ENCODE peak calls at places on chromosome 9, in four cellular contexts. One of them, this sample, is unnamed. For H3K9me3, the result is how much of the 10 kb centered on the place peaks cover.

GRCh38 chr9:93292288-93292615 is 108.3 kb downstream of the WNK2 start:
- DNase-seq in left ventricle myocardium inferior: no peak
- DNase-seq in colonic mucosa: no peak
- DNase-seq in astrocyte: no peak
- DNase-seq in this sample: no peak

GRCh38 chr9:120531683-120532300 is 48.2 kb downstream of the CDK5RAP2 start:
- DNase-seq in left ventricle myocardium inferior: no peak
- DNase-seq in astrocyte: no peak
- DNase-seq in colonic mucosa: peak
- DNase-seq in this sample: no peak

GRCh38 chr9:132383462-132383883 is 23.2 kb downstream of the TTF1 start:
- DNase-seq in left ventricle myocardium inferior: no peak
- DNase-seq in colonic mucosa: no peak
- DNase-seq in astrocyte: no peak
- DNase-seq in this sample: no peak

GRCh38 chr9:90774682-90775081 is 26.9 kb upstream of the SYK start:
- DNase-seq in colonic mucosa: no peak
- DNase-seq in astrocyte: no peak
- DNase-seq in left ventricle myocardium inferior: no peak
- DNase-seq in this sample: no peak

GRCh38 chr9:130561056-130561455 is 18.3 kb upstream of the FUBP3 start:
- DNase-seq in left ventricle myocardium inferior: no peak
- DNase-seq in colonic mucosa: no peak
- DNase-seq in astrocyte: no peak
- DNase-seq in this sample: no peak

GRCh38 chr9:137064027-137064879 is 6.1 kb downstream of the SAPCD2 start:
- DNase-seq in left ventricle myocardium inferior: peak
- DNase-seq in astrocyte: no peak
- DNase-seq in colonic mucosa: peak
- DNase-seq in this sample: peak

GRCh38 chr9:136937186-136938001 is 7.1 kb downstream of the FBXW5 start:
- DNase-seq in left ventricle myocardium inferior: no peak
- DNase-seq in colonic mucosa: no peak
- DNase-seq in astrocyte: no peak
- DNase-seq in this sample: no peak

GRCh38 chr9:18138676-18139075 is 335.3 kb upstream of the ADAMTSL1 start:
- DNase-seq in astrocyte: no peak
- DNase-seq in left ventricle myocardium inferior: no peak
- DNase-seq in colonic mucosa: no peak
- DNase-seq in this sample: no peak

GRCh38 chr9:37903581-37903830 is 421 bp downstream of the SLC25A51 start:
- DNase-seq in left ventricle myocardium inferior: no peak
- DNase-seq in colonic mucosa: peak
- DNase-seq in astrocyte: no peak
- DNase-seq in this sample: no peak

DNA sequence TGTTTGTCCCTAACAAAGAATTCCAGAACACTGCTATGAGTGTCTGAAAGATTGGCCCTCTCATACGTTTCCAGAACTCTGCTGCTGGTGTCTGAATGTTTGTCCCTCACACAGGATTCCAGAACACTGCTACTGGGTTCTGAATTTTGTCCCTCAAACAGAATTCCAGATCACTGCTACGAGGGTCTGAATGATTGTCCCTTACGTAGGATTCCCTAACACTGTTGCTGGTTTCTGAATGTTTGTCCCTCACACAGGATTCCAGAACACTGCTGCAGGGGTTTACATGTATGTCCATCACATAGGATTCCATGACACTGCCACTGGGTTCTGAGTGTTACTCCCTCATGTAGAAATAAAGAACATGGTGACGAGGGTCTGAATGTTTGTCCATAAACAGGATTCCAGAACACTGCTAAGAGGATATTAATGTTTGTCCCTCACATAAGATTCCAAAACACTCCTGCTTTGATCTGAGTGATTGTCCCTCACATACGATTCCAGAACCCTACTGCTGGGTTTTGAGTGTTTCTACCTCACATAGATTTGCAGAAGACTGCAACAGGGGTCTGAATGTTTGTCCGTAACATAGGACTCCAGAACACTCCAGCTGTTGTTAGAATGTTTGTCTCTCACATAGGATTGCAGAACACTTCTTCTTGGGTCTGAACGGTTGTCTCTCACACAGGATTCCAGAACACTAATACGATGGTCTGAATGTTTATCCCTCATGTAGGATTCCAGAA is 214.4 kb downstream of the FOXD4L6 start:
- DNase-seq in left ventricle myocardium inferior: no peak
- DNase-seq in colonic mucosa: no peak
- DNase-seq in astrocyte: no peak
- DNase-seq in this sample: no peak
- H3K9me3 ChIP-seq in left ventricle myocardium inferior: half or more
- H3K9me3 ChIP-seq in colonic mucosa: under half
- H3K9me3 ChIP-seq in astrocyte: half or more
- H3K9me3 ChIP-seq in this sample: half or more

DNA sequence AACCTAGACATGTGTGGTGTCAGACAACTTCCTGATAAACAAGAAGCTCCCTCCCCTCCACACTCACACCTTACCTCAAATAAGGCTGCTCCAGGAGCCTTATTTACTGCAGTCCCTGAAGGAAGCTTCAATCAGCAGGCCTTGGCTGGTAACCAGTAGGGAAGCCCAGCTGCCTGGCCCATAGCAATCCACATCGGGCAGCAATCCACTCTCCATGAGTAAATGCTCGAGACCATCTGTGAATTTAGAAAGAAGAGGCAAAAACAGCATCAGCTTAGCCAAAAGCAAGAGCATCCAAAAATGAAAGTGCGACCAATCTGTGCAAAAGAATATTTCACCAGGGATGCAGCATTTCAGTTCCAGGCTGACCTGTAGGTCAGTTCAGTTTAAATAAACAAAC is 213.3 kb upstream of the TUSC1 start:
- DNase-seq in astrocyte: no peak
- DNase-seq in left ventricle myocardium inferior: no peak
- DNase-seq in colonic mucosa: no peak
- DNase-seq in this sample: no peak
- H3K9me3 ChIP-seq in astrocyte: under half
- H3K9me3 ChIP-seq in left ventricle myocardium inferior: under half
- H3K9me3 ChIP-seq in colonic mucosa: under half
- H3K9me3 ChIP-seq in this sample: under half

GRCh38 chr9:103731541-103731940 is 362.6 kb upstream of the SMC2 start:
- DNase-seq in astrocyte: no peak
- DNase-seq in colonic mucosa: no peak
- DNase-seq in left ventricle myocardium inferior: no peak
- DNase-seq in this sample: no peak

GRCh38 chr9:103734471-103734870 is 359.6 kb upstream of the SMC2 start:
- DNase-seq in colonic mucosa: no peak
- DNase-seq in astrocyte: no peak
- DNase-seq in left ventricle myocardium inferior: no peak
- DNase-seq in this sample: no peak
- H3K9me3 ChIP-seq in colonic mucosa: under half
- H3K9me3 ChIP-seq in astrocyte: under half
- H3K9me3 ChIP-seq in left ventricle myocardium inferior: under half
- H3K9me3 ChIP-seq in this sample: under half

GRCh38 chr9:103658156-103658555 is 436.0 kb upstream of the SMC2 start:
- DNase-seq in left ventricle myocardium inferior: no peak
- DNase-seq in colonic mucosa: no peak
- DNase-seq in astrocyte: no peak
- DNase-seq in this sample: no peak

GRCh38 chr9:103661663-103662062 is 432.4 kb upstream of the SMC2 start:
- DNase-seq in left ventricle myocardium inferior: no peak
- DNase-seq in colonic mucosa: no peak
- DNase-seq in astrocyte: no peak
- DNase-seq in this sample: no peak

DNA sequence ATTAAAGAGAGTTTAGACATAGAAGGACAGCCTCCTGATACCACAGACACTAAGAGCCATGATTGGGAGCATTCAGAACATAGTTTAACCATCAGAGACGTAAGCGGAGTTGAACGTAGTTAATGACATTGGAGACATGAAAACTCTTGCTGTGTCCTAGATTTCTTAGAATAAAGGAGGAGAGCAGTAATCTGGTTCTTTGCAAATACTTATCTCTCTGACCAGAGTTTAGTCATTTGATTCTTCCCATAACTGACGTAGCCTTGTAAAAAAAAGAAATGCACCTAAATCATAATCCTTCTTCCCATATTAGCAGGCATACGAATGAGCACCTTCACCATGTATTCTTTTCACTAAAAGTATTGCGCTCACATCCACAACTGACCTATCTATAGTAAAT is 433.3 kb upstream of the SMC2 start:
- DNase-seq in colonic mucosa: no peak
- DNase-seq in astrocyte: no peak
- DNase-seq in left ventricle myocardium inferior: no peak
- DNase-seq in this sample: no peak
- H3K9me3 ChIP-seq in colonic mucosa: under half
- H3K9me3 ChIP-seq in astrocyte: under half
- H3K9me3 ChIP-seq in left ventricle myocardium inferior: under half
- H3K9me3 ChIP-seq in this sample: under half

GRCh38 chr9:105128908-105129307 is 115.5 kb upstream of the SLC44A1 start:
- DNase-seq in colonic mucosa: no peak
- DNase-seq in left ventricle myocardium inferior: no peak
- DNase-seq in astrocyte: no peak
- DNase-seq in this sample: no peak
- H3K9me3 ChIP-seq in colonic mucosa: under half
- H3K9me3 ChIP-seq in left ventricle myocardium inferior: under half
- H3K9me3 ChIP-seq in astrocyte: under half
- H3K9me3 ChIP-seq in this sample: under half

GRCh38 chr9:80522465-80522864 is 950.7 kb downstream of the TLE4 start:
- DNase-seq in colonic mucosa: no peak
- DNase-seq in left ventricle myocardium inferior: no peak
- DNase-seq in astrocyte: peak
- DNase-seq in this sample: no peak

GRCh38 chr9:80516678-80517077 is 944.9 kb downstream of the TLE4 start:
- DNase-seq in astrocyte: no peak
- DNase-seq in left ventricle myocardium inferior: no peak
- DNase-seq in colonic mucosa: no peak
- DNase-seq in this sample: no peak

GRCh38 chr9:80518441-80518840 is 946.7 kb downstream of the TLE4 start:
- DNase-seq in colonic mucosa: no peak
- DNase-seq in left ventricle myocardium inferior: no peak
- DNase-seq in astrocyte: no peak
- DNase-seq in this sample: no peak
- H3K9me3 ChIP-seq in colonic mucosa: under half
- H3K9me3 ChIP-seq in left ventricle myocardium inferior: under half
- H3K9me3 ChIP-seq in astrocyte: under half
- H3K9me3 ChIP-seq in this sample: under half

GRCh38 chr9:134422301-134422700 is 96.0 kb downstream of the RXRA start:
- DNase-seq in astrocyte: no peak
- DNase-seq in colonic mucosa: peak
- DNase-seq in left ventricle myocardium inferior: no peak
- DNase-seq in this sample: no peak
- H3K9me3 ChIP-seq in astrocyte: under half
- H3K9me3 ChIP-seq in colonic mucosa: under half
- H3K9me3 ChIP-seq in left ventricle myocardium inferior: under half
- H3K9me3 ChIP-seq in this sample: under half

This sample was measured in T-helper 17 cell.